ENCODE peak calls at places on chromosomes 4 and X, in nine cellular contexts. W is MM.1S, R is neuronal stem cell, J is mesendoderm, P is mammary epithelial cell, K is PC-3, Q is DND-41, B is mesenchymal stem cell, X is adipocyte. M is an unnamed sample.
A peak's percentile ranks its signal among the peaks of the same experiment; 100 is the strongest.

GRCh38 chrX:72620550-72621145 is 48.0 kb upstream of the HDAC8 start:
- DNase-seq in W (no peak), R (no peak), J (no peak), P (peak; percentile 77), K (peak; percentile 96), Q (no peak), B (peak; percentile 91), X (peak; percentile 85), M (no peak)

GRCh38 chrX:2690856-2691542 is at the start of gene CD99:
- DNase-seq in W (peak; percentile 46), R (peak; percentile 85), J (peak; percentile 90), P (peak; percentile 77), K (peak; percentile 77), Q (peak; percentile 95), B (peak; percentile 94), X (peak; percentile 92), M (no peak)

GRCh38 chr4:152328595-152328994 is 207.3 kb downstream of the FBXW7 start:
- DNase-seq in W (no peak), R (no peak), J (peak; percentile 43), P (peak; percentile 88), K (peak; percentile 85), Q (no peak), B (no peak), X (peak; percentile 86), M (no peak)

GRCh38 chr4:125434136-125434535 is 119.4 kb downstream of the FAT4 start:
- DNase-seq in W (no peak), R (no peak), J (no peak), P (no peak), K (no peak), Q (no peak), B (peak; percentile 5), X (peak; percentile 56), M (no peak)

GRCh38 chrX:102697506-102697905 is 14.7 kb upstream of the GPRASP2 start:
- DNase-seq in W (no peak), R (no peak), J (no peak), P (no peak), K (no peak), Q (no peak), B (no peak), X (peak; percentile 46), M (no peak)

GRCh38 chr4:131207589-131207988 is 1941.5 kb upstream of the PCDH10 start:
- DNase-seq in W (no peak), R (no peak), J (no peak), P (no peak), K (no peak), Q (no peak), B (no peak), X (no peak), M (no peak)

GRCh38 chr4:3447431-3448395 is 5.9 kb downstream of the HGFAC start:
- DNase-seq in W (no peak), R (no peak), J (no peak), P (no peak), K (no peak), Q (no peak), B (no peak), X (no peak), M (no peak)

GRCh38 chrX:46589977-46590723 is 16.6 kb downstream of the CHST7 start:
- DNase-seq in W (no peak), R (no peak), J (no peak), P (peak; percentile 51), K (peak; percentile 81), Q (no peak), B (no peak), X (peak; percentile 66), M (no peak)

GRCh38 chr4:101279377-101279871 is 67.9 kb downstream of the PPP3CA start:
- DNase-seq in W (peak; percentile 28), R (no peak), J (peak; percentile 69), P (no peak), K (no peak), Q (no peak), B (peak; percentile 95), X (peak; percentile 97), M (no peak)

GRCh38 chr4:101277661-101278060 is 69.7 kb downstream of the PPP3CA start:
- DNase-seq in W (no peak), R (no peak), J (no peak), P (peak; percentile 43), K (peak; percentile 11), Q (no peak), B (peak; percentile 80), X (peak; percentile 57), M (no peak)

GRCh38 chr4:101280866-101281600 is 66.3 kb downstream of the PPP3CA start:
- DNase-seq in W (no peak), R (no peak), J (peak; percentile 41), P (no peak), K (no peak), Q (no peak), B (peak; percentile 36), X (no peak), M (peak; percentile 5)

GRCh38 chr4:101274888-101275752 is 72.2 kb downstream of the PPP3CA start:
- DNase-seq in W (no peak), R (no peak), J (no peak), P (no peak), K (no peak), Q (no peak), B (no peak), X (no peak), M (no peak)

DNA sequence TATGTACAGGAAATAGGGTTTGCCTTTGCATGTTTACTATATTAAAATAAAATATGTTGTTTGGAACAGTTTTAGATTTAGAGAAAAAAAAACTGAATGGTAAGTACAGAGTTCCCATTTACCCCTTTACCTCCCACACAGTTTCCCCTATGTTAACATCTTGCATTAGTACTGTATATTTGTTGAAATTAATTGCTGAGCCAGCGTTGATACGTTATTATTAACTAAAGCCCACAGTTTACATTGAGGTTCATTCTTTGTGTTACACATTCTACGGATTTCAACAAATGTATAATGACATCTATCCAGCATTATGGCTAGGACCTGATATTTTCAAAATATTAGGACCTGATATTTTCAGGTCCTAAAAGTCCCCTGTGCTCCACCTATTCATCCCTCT is 70.7 kb downstream of the PPP3CA start:
- DNase-seq in W (no peak), R (no peak), J (no peak), P (no peak), K (no peak), Q (no peak), B (no peak), X (no peak), M (no peak)
- H3K9ac ChIP-seq in W (no peak overlapping the region), R (no peak overlapping the region), J (no peak overlapping the region), P (no peak overlapping the region), K (no peak overlapping the region), Q (no peak overlapping the region), B (no peak overlapping the region), X (no peak overlapping the region), M (no peak overlapping the region)

DNA sequence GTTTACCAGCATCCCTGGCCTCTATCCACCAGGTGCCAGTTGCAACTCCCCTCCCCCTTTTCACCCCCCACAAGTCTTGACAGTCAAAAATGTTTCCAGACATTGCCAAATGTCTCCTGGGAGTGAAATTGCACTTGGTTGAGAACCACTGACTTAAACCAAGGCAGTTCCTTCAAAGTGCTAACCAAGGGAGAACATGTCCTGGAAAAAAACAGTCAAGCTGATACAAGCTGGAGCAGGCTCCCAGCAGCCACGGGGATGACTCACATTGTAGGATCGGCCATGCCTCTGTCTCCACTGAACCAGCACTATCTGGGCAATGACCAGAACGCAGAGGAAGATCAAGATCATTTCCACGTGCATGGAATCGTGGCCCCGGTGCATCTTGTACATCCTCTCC is 11.4 kb downstream of the RNF175 start:
- DNase-seq in W (no peak), R (no peak), J (no peak), P (peak; percentile 97), K (peak; percentile 35), Q (no peak), B (peak; percentile 78), X (peak; percentile 86), M (no peak)
- H3K4me1 ChIP-seq in W (no peaks in the 10 kb centered on the region), R (no peaks in the 10 kb centered on the region), J (no peaks in the 10 kb centered on the region), P (peaks cover 31% of the 10 kb centered on the region), K (peaks cover 7% of the 10 kb centered on the region), Q (peaks cover 13% of the 10 kb centered on the region), B (peaks cover 4% of the 10 kb centered on the region), X (peaks cover 11% of the 10 kb centered on the region), M (no peaks in the 10 kb centered on the region)

GRCh38 chrX:12987340-12987739 is 12.4 kb downstream of the TMSB4X start:
- DNase-seq in W (no peak), R (no peak), J (no peak), P (no peak), K (no peak), Q (no peak), B (no peak), X (no peak), M (no peak)

GRCh38 chrX:12988797-12989196 is 13.9 kb downstream of the TMSB4X start:
- DNase-seq in W (no peak), R (no peak), J (no peak), P (peak; percentile 91), K (peak; percentile 91), Q (no peak), B (no peak), X (peak; percentile 68), M (no peak)

GRCh38 chrX:12986886-12987285 is 12.0 kb downstream of the TMSB4X start:
- DNase-seq in W (no peak), R (no peak), J (no peak), P (no peak), K (peak; percentile 12), Q (no peak), B (no peak), X (no peak), M (no peak)

GRCh38 chrX:12989456-12989855 is 14.5 kb downstream of the TMSB4X start:
- DNase-seq in W (no peak), R (no peak), J (no peak), P (no peak), K (no peak), Q (no peak), B (no peak), X (no peak), M (no peak)

DNA sequence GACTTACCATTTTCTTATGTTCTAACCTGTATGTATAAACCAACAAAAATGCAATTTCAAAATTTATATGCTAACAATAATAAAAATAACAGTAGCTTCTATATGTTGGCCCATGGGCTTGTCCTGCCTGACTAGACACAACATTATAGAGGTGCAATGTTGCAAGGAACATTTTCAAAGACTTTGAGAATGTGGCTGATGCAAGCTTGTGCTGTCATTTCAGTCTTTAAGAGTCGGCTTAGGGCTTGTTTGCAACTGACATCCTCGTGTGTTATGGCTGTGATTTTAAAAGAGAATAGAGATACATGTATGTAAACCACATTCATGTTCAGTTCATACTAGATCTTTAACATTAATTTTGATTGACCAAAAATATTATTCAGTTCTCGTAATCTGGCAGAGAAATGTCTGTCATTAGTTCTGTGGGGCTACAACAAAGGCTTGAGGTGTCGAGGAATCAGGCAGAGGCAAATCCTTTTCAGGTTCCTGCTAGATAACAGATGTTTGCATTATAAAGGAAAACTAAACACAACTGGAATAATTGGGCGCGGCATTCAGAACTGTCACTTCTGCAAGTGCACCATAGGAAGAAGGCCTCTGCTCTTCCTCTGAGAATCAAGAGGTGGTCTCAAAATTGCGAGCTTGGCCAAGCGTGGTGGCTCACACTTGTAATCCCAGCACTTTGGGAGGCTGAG is 13.1 kb downstream of the TMSB4X start:
- DNase-seq in W (no peak), R (no peak), J (no peak), P (no peak), K (no peak), Q (no peak), B (no peak), X (no peak), M (no peak)
- H3K4me3 ChIP-seq in W (no peak overlapping the region), R (no peak overlapping the region), J (no peak overlapping the region), P (no peak overlapping the region), K (no peak overlapping the region), Q (no peak overlapping the region), B (no peak overlapping the region), X (no peak overlapping the region), M (no peak overlapping the region)

GRCh38 chr4:61461956-61462355 is 261.8 kb downstream of the ADGRL3 start:
- DNase-seq in W (no peak), R (no peak), J (no peak), P (no peak), K (no peak), Q (no peak), B (no peak), X (no peak), M (no peak)

GRCh38 chr4:61468091-61468720 is 268.1 kb downstream of the ADGRL3 start:
- DNase-seq in W (no peak), R (no peak), J (no peak), P (peak; percentile 94), K (peak; percentile 99), Q (no peak), B (peak; percentile 73), X (peak; percentile 20), M (no peak)

GRCh38 chr4:61462451-61463326 is 262.6 kb downstream of the ADGRL3 start:
- DNase-seq in W (no peak), R (no peak), J (no peak), P (peak; percentile 89), K (peak; percentile 96), Q (no peak), B (peak; percentile 40), X (peak; percentile 34), M (no peak)
- H3K9ac ChIP-seq in W (no peak overlapping the region), R (no peak overlapping the region), J (no peak overlapping the region), P (peak overlapping the region; percentile 57), K (peak overlapping the region; percentile 58), Q (no peak overlapping the region), B (no peak overlapping the region), X (no peak overlapping the region), M (no peak overlapping the region)

M was measured in NT2/D1.